ENCODE peak calls at places on chromosome 6, in eight cellular contexts. A is fibroblast of pulmonary artery, D is endothelial cell, P is WTC11, K is colonic mucosa, J is upper lobe of right lung, L is mesothelial cell of epicardium, S is foreskin fibroblast. U is an unnamed sample.

GRCh38 chr6:34050691-34051090 is 95.2 kb downstream of the GRM4 start:
- DNase-seq in A (no peak), D (no peak), P (no peak), K (no peak), J (no peak), L (no peak), S (no peak), U (no peak)

GRCh38 chr6:24004062-24004461 is 122.0 kb upstream of the NRSN1 start:
- DNase-seq in A (peak), D (no peak), P (no peak), K (no peak), J (no peak), L (no peak), S (no peak), U (no peak)

GRCh38 chr6:170162011-170162770 is 128.7 kb downstream of the DLL1 start:
- DNase-seq in A (no peak), D (no peak), P (no peak), K (no peak), J (no peak), L (no peak), S (no peak), U (no peak)

GRCh38 chr6:56374841-56375369 is 127.5 kb upstream of the COL21A1 start:
- DNase-seq in A (peak), D (no peak), P (no peak), K (no peak), J (no peak), L (no peak), S (peak), U (no peak)

GRCh38 chr6:126133984-126134383 is 147.6 kb downstream of the TRMT11 start:
- DNase-seq in A (no peak), D (no peak), P (no peak), K (no peak), J (no peak), L (no peak), S (no peak), U (no peak)

GRCh38 chr6:33057222-33058150 is 16.0 kb downstream of the HLA-DPA1 start:
- DNase-seq in A (no peak), D (no peak), P (no peak), K (no peak), J (no peak), L (no peak), S (no peak), U (no peak)

GRCh38 chr6:112054001-112054400 is at the start of gene CCN6:
- DNase-seq in A (no peak), D (no peak), P (no peak), K (no peak), J (no peak), L (no peak), S (no peak), U (no peak)

GRCh38 chr6:40256831-40257230 is 322.6 kb upstream of the MOCS1 start:
- DNase-seq in A (no peak), D (no peak), P (no peak), K (no peak), J (no peak), L (no peak), S (no peak), U (no peak)

GRCh38 chr6:16872543-16873230 is 111.4 kb upstream of the ATXN1 start:
- DNase-seq in A (no peak), D (no peak), P (no peak), K (no peak), J (no peak), L (no peak), S (no peak), U (no peak)

GRCh38 chr6:111228094-111228493 is 140.8 kb downstream of the SLC16A10 start:
- DNase-seq in A (peak), D (no peak), P (no peak), K (no peak), J (no peak), L (no peak), S (peak), U (no peak)

GRCh38 chr6:122180132-122180531 is 219.3 kb upstream of the HSF2 start:
- DNase-seq in A (no peak), D (no peak), P (no peak), K (no peak), J (no peak), L (no peak), S (peak), U (no peak)

GRCh38 chr6:122187186-122187585 is 212.3 kb upstream of the HSF2 start:
- DNase-seq in A (no peak), D (no peak), P (no peak), K (no peak), J (no peak), L (no peak), S (no peak), U (no peak)

GRCh38 chr6:122178988-122179387 is 220.5 kb upstream of the HSF2 start:
- DNase-seq in A (no peak), D (no peak), P (no peak), K (no peak), J (no peak), L (no peak), S (no peak), U (no peak)

GRCh38 chr6:122184260-122184934 is 215.1 kb upstream of the HSF2 start:
- DNase-seq in A (peak), D (no peak), P (no peak), K (no peak), J (no peak), L (no peak), S (peak), U (no peak)
- TF ChIP-seq CTCF in A (peak), D (no peak), P (no peak), K (no peak), J (peak), L (peak), S (peak), U (peak)

DNA sequence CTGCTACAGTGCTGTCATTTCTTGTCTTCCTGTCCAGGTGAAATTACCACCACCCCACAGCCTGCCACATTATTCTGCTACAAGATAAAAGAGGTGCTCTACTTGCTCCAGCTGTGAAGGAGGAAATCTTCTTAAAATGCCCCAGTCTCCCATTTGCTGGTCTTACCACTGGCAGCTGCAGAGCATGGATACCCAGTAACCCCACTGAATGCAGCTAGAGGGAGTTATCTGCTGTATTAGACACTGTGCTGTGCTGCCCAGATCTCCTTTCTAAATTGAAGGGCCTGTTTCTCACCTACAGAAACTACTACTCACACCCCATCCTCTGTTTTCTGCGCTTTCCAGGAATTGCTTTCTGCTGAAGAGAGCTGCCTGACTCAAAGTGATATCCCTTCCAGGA is 517.8 kb downstream of the PKHD1 start:
- DNase-seq in A (no peak), D (no peak), P (no peak), K (no peak), J (no peak), L (no peak), S (no peak), U (no peak)
- TF ChIP-seq CTCF in A (no peak), D (no peak), P (no peak), K (no peak), J (no peak), L (no peak), S (no peak), U (peak)

DNA sequence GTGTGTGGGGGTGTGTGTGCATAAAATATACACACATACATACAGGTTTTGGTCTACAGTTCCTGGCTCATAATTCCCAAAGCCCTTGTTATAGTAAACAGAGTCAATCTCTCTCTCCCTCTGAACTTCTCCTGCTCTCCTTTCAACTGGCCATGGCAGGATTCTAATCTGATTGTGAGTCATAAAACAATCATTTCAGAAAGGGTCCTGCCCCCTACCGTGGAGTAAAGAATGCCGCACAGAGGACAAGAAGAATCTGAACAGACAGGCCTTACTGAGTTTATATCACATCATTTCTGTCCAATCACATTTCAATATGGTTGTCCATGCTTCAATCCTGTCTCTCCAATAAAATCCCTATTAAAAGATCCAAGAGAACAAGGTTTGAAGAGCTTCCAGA is 416.9 kb downstream of the FRK start:
- DNase-seq in A (peak), D (no peak), P (no peak), K (no peak), J (no peak), L (no peak), S (peak), U (no peak)
- TF ChIP-seq CTCF in A (no peak), D (no peak), P (no peak), K (no peak), J (no peak), L (no peak), S (peak), U (no peak)

DNA sequence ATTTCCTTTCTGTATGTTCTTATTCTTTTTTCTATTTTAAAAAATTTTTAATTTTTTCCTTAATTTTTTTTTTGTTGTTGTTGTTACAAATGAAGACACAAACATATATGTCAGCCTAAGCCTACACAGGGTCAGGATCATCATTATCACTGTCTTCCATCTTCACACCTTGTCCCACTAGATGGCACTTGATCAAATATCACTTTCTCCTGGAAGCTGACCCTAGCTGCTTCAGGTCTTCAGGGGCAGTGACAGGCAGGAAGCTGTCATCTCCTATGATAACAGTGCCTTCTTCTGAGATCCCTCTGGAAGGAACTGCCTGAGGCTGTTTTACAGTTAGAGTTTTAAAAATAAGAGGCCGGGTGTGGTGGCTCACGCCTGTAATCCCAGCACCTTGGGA is 70.2 kb upstream of the EEF1E1 start:
- DNase-seq in A (no peak), D (no peak), P (no peak), K (no peak), J (no peak), L (no peak), S (no peak), U (no peak)
- TF ChIP-seq CTCF in A (no peak), D (no peak), P (no peak), K (no peak), J (no peak), L (no peak), S (no peak), U (no peak)

GRCh38 chr6:7916959-7917358 is 6.4 kb upstream of the TXNDC5 start:
- DNase-seq in A (no peak), D (no peak), P (no peak), K (no peak), J (no peak), L (no peak), S (no peak), U (no peak)
- TF ChIP-seq CTCF in A (no peak), D (no peak), P (no peak), K (no peak), J (no peak), L (no peak), S (no peak), U (no peak)

GRCh38 chr6:6646859-6647258 is 58.3 kb downstream of the LY86 start:
- DNase-seq in A (no peak), D (no peak), P (no peak), K (no peak), J (no peak), L (no peak), S (no peak), U (no peak)
- TF ChIP-seq CTCF in A (no peak), D (no peak), P (peak), K (no peak), J (no peak), L (no peak), S (no peak), U (no peak)

GRCh38 chr6:148513145-148514071 is 170.8 kb downstream of the SASH1 start:
- DNase-seq in A (peak), D (no peak), P (no peak), K (no peak), J (no peak), L (no peak), S (peak), U (no peak)

GRCh38 chr6:148509789-148510581 is 167.3 kb downstream of the SASH1 start:
- DNase-seq in A (peak), D (no peak), P (no peak), K (peak), J (no peak), L (no peak), S (peak), U (no peak)

GRCh38 chr6:148509152-148509571 is 166.5 kb downstream of the SASH1 start:
- DNase-seq in A (peak), D (no peak), P (no peak), K (no peak), J (no peak), L (no peak), S (no peak), U (no peak)

GRCh38 chr6:148507774-148508173 is 165.1 kb downstream of the SASH1 start:
- DNase-seq in A (peak), D (no peak), P (no peak), K (no peak), J (no peak), L (no peak), S (no peak), U (no peak)

GRCh38 chr6:148508401-148509151 is 165.9 kb downstream of the SASH1 start:
- DNase-seq in A (peak), D (no peak), P (no peak), K (no peak), J (no peak), L (no peak), S (peak), U (no peak)
- TF ChIP-seq CTCF in A (no peak), D (no peak), P (no peak), K (no peak), J (no peak), L (no peak), S (no peak), U (no peak)

GRCh38 chr6:160382946-160383345 is 34.8 kb downstream of the SLC22A3 start:
- DNase-seq in A (no peak), D (no peak), P (no peak), K (no peak), J (no peak), L (no peak), S (no peak), U (no peak)

GRCh38 chr6:160388922-160389321 is 40.7 kb downstream of the SLC22A3 start:
- DNase-seq in A (no peak), D (no peak), P (no peak), K (no peak), J (no peak), L (no peak), S (no peak), U (no peak)

GRCh38 chr6:160387887-160388286 is 39.7 kb downstream of the SLC22A3 start:
- DNase-seq in A (no peak), D (no peak), P (no peak), K (no peak), J (no peak), L (no peak), S (no peak), U (no peak)

GRCh38 chr6:160391419-160392116 is 43.4 kb downstream of the SLC22A3 start:
- DNase-seq in A (peak), D (no peak), P (no peak), K (peak), J (no peak), L (no peak), S (no peak), U (no peak)

GRCh38 chr6:160386869-160387518 is 38.8 kb downstream of the SLC22A3 start:
- DNase-seq in A (peak), D (no peak), P (no peak), K (no peak), J (no peak), L (no peak), S (no peak), U (no peak)
- TF ChIP-seq CTCF in A (peak), D (no peak), P (no peak), K (no peak), J (no peak), L (no peak), S (no peak), U (no peak)

U was measured in D721Med.